ENCODE peak calls at places on chromosomes 12 and 14, in eight cellular contexts. J, M, I, H, G, F, E and S are unnamed samples.

GRCh38 chr12:114936148-114937099 is 252.4 kb upstream of the TBX3 start:
- DNase-seq in J (peak), M (peak), I (no peak), H (no peak), G (no peak), F (peak), E (no peak), S (no peak)

GRCh38 chr12:51868821-51869489 is 18.9 kb upstream of the ANKRD33 start:
- DNase-seq in J (no peak), M (peak), I (peak), H (no peak), G (peak), F (peak), E (no peak), S (no peak)

GRCh38 chr14:31106768-31107167 is 80.6 kb upstream of the STRN3 start:
- DNase-seq in J (peak), M (no peak), I (no peak), H (no peak), G (no peak), F (no peak), E (no peak), S (no peak)

GRCh38 chr12:32301216-32301615 is 98.1 kb upstream of the FGD4 start:
- DNase-seq in J (no peak), M (peak), I (no peak), H (no peak), G (no peak), F (no peak), E (no peak), S (no peak)

GRCh38 chr12:105240233-105240632 is 4.3 kb upstream of the APPL2 start:
- DNase-seq in J (no peak), M (no peak), I (no peak), H (no peak), G (no peak), F (no peak), E (no peak), S (no peak)

GRCh38 chr12:51421266-51421884 is 3.3 kb upstream of the SLC4A8 start:
- DNase-seq in J (peak), M (peak), I (peak), H (peak), G (peak), F (peak), E (peak), S (no peak)

GRCh38 chr12:95994476-95994875 is 1.7 kb downstream of the HAL start:
- DNase-seq in J (no peak), M (no peak), I (no peak), H (no peak), G (no peak), F (peak), E (no peak), S (no peak)

GRCh38 chr14:105086833-105087307 is 21.6 kb upstream of the GPR132 start:
- DNase-seq in J (peak), M (peak), I (peak), H (no peak), G (peak), F (peak), E (peak), S (no peak)

GRCh38 chr14:94050231-94050880 is 24.2 kb downstream of the OTUB2 start:
- DNase-seq in J (no peak), M (no peak), I (no peak), H (no peak), G (no peak), F (no peak), E (peak), S (no peak)

GRCh38 chr12:50614167-50614762 is 109.5 kb downstream of the DIP2B start:
- DNase-seq in J (peak), M (peak), I (peak), H (no peak), G (peak), F (peak), E (no peak), S (no peak)

GRCh38 chr12:54984602-54985376 is at the start of gene TESPA1:
- DNase-seq in J (no peak), M (no peak), I (no peak), H (no peak), G (peak), F (no peak), E (peak), S (no peak)

GRCh38 chr14:67077914-67078313 is 111.3 kb upstream of the GARIN2 start:
- DNase-seq in J (no peak), M (no peak), I (no peak), H (no peak), G (no peak), F (no peak), E (no peak), S (no peak)

GRCh38 chr12:34625116-34625515 is 602.8 kb downstream of the ALG10 start:
- DNase-seq in J (no peak), M (no peak), I (peak), H (no peak), G (peak), F (no peak), E (no peak), S (no peak)

GRCh38 chr12:79883216-79883615 is 51.7 kb downstream of the PPP1R12A start:
- DNase-seq in J (peak), M (peak), I (no peak), H (no peak), G (no peak), F (no peak), E (no peak), S (no peak)

GRCh38 chr12:62519043-62519442 is 52.4 kb downstream of the MON2 start:
- DNase-seq in J (no peak), M (no peak), I (no peak), H (no peak), G (no peak), F (no peak), E (no peak), S (no peak)

GRCh38 chr12:11881835-11882234 is 188.9 kb upstream of the BCL2L14 start:
- DNase-seq in J (no peak), M (no peak), I (no peak), H (no peak), G (no peak), F (no peak), E (no peak), S (no peak)

GRCh38 chr14:101554991-101555668 is 6.2 kb upstream of the DIO3 start:
- DNase-seq in J (no peak), M (no peak), I (no peak), H (no peak), G (no peak), F (no peak), E (no peak), S (no peak)

GRCh38 chr12:107884769-107885694 is 110.5 kb downstream of the ASCL4 start:
- DNase-seq in J (peak), M (peak), I (peak), H (no peak), G (peak), F (peak), E (peak), S (peak)

GRCh38 chr14:90061849-90062794 is at the start of gene KCNK13:
- DNase-seq in J (no peak), M (peak), I (peak), H (no peak), G (peak), F (peak), E (no peak), S (no peak)

GRCh38 chr14:24965934-24966593 is 83.9 kb downstream of the STXBP6 start:
- DNase-seq in J (peak), M (peak), I (no peak), H (peak), G (peak), F (no peak), E (peak), S (peak)

GRCh38 chr12:89230376-89231101 is 121.8 kb downstream of the DUSP6 start:
- DNase-seq in J (no peak), M (peak), I (no peak), H (no peak), G (no peak), F (no peak), E (no peak), S (no peak)

GRCh38 chr12:22543246-22544037 is 900 bp downstream of the C2CD5 start:
- DNase-seq in J (peak), M (no peak), I (peak), H (no peak), G (peak), F (no peak), E (peak), S (no peak)

GRCh38 chr12:123900898-123901376 is 71.7 kb downstream of the CCDC92 start:
- DNase-seq in J (peak), M (no peak), I (peak), H (no peak), G (no peak), F (peak), E (no peak), S (no peak)

GRCh38 chr12:108525681-108526080 is 10.6 kb downstream of the FICD start:
- DNase-seq in J (peak), M (peak), I (no peak), H (no peak), G (no peak), F (no peak), E (no peak), S (no peak)

GRCh38 chr12:64931981-64932380 is 107.5 kb downstream of the TBC1D30 start:
- DNase-seq in J (no peak), M (no peak), I (no peak), H (no peak), G (no peak), F (no peak), E (no peak), S (no peak)

GRCh38 chr12:2456122-2456812 is 338.5 kb upstream of the FKBP4 start:
- DNase-seq in J (no peak), M (no peak), I (no peak), H (no peak), G (no peak), F (peak), E (no peak), S (no peak)

GRCh38 chr14:82510007-82510406 is 976.4 kb upstream of the SEL1L start:
- DNase-seq in J (no peak), M (no peak), I (peak), H (no peak), G (no peak), F (no peak), E (no peak), S (no peak)

GRCh38 chr12:126558810-126559209 is 1493.6 kb downstream of the AACS start:
- DNase-seq in J (no peak), M (no peak), I (no peak), H (no peak), G (no peak), F (no peak), E (no peak), S (no peak)

GRCh38 chr12:15274561-15274967 is 47.7 kb upstream of the PTPRO start:
- DNase-seq in J (no peak), M (no peak), I (no peak), H (no peak), G (no peak), F (no peak), E (no peak), S (no peak)

GRCh38 chr14:74655597-74656389 is 43.8 kb upstream of the LTBP2 start:
- DNase-seq in J (peak), M (peak), I (no peak), H (peak), G (no peak), F (no peak), E (no peak), S (peak)

GRCh38 chr12:70332236-70332635 is 33.9 kb upstream of the KCNMB4 start:
- DNase-seq in J (no peak), M (no peak), I (peak), H (no peak), G (no peak), F (no peak), E (no peak), S (no peak)

GRCh38 chr14:55942101-55942645 is 176.0 kb upstream of the PELI2 start:
- DNase-seq in J (no peak), M (no peak), I (no peak), H (no peak), G (no peak), F (no peak), E (no peak), S (no peak)

GRCh38 chr12:95553202-95553943 is 2.1 kb upstream of the USP44 start:
- DNase-seq in J (no peak), M (no peak), I (no peak), H (no peak), G (no peak), F (no peak), E (no peak), S (no peak)

GRCh38 chr14:33986804-33987203 is 35.9 kb upstream of the EGLN3 start:
- DNase-seq in J (peak), M (peak), I (peak), H (peak), G (no peak), F (no peak), E (no peak), S (peak)

GRCh38 chr12:45259732-45260480 is 44.0 kb downstream of the ANO6 start:
- DNase-seq in J (peak), M (peak), I (no peak), H (no peak), G (no peak), F (no peak), E (no peak), S (peak)

GRCh38 chr12:71000255-71000654 is 79.7 kb upstream of the PTPRR start:
- DNase-seq in J (no peak), M (no peak), I (no peak), H (no peak), G (no peak), F (no peak), E (no peak), S (no peak)

GRCh38 chr14:32211068-32211404 is 8.0 kb upstream of the RNU6-8 start:
- DNase-seq in J (no peak), M (no peak), I (no peak), H (no peak), G (no peak), F (no peak), E (no peak), S (no peak)

GRCh38 chr14:97262336-97262735 is 465.2 kb downstream of the VRK1 start:
- DNase-seq in J (no peak), M (no peak), I (no peak), H (no peak), G (no peak), F (no peak), E (no peak), S (no peak)

GRCh38 chr14:36738269-36738668 is 76.6 kb downstream of the PAX9 start:
- DNase-seq in J (no peak), M (no peak), I (no peak), H (no peak), G (no peak), F (no peak), E (no peak), S (no peak)

DNA sequence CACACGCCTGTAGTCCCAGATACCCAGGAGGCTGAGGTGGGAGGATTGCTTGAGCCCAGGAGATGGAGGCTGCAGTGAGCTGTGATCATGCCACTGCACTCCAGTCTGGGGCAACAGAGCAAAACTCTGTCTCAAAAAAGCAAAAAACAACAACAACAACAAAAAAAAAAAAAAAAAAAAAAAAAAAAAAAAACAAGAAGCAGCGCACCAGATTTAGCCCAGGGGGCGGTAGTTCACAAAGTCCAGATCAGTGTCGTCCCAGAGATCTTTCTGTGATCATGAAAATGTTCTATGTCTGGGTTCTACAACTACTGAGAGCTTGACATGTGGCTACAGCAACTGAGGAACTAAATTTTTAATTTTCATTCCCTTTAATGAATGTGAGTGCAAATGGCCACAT is 27.4 kb downstream of the OAS2 start:
- DNase-seq in J (no peak), M (no peak), I (peak), H (no peak), G (peak), F (peak), E (no peak), S (no peak)
- H3K4me3 ChIP-seq in J (no peak), M (no peak), I (no peak), H (no peak), G (no peak), F (no peak), E (no peak), S (no peak)

DNA sequence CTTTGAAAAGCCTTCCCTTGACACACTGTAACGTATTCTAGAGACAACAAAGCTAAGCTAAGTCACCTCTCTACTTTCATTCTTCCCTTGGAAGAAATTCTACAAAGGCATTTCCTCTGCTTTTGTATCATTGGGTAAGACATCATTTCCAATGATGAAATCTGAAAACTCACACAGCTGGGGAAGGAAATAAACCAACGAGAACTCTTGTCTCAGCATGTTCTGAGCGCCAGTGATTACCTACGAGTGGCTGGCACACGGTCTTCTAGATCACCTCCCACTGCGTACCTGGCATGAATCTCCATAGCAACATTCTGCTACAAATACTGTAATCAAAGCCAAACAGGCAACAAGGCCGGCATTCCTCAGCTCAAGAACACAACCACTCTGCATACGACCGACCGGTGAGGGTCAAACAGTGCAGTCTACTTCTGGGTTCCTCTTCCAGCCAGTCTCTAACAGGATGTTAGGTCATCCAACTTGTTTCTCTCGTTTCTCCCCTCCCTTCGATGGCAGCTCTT is 7.6 kb downstream of the VPS37B start:
- DNase-seq in J (peak), M (peak), I (peak), H (no peak), G (peak), F (peak), E (no peak), S (no peak)
- H3K4me3 ChIP-seq in J (peak), M (no peak), I (no peak), H (no peak), G (peak), F (no peak), E (peak), S (peak)

DNA sequence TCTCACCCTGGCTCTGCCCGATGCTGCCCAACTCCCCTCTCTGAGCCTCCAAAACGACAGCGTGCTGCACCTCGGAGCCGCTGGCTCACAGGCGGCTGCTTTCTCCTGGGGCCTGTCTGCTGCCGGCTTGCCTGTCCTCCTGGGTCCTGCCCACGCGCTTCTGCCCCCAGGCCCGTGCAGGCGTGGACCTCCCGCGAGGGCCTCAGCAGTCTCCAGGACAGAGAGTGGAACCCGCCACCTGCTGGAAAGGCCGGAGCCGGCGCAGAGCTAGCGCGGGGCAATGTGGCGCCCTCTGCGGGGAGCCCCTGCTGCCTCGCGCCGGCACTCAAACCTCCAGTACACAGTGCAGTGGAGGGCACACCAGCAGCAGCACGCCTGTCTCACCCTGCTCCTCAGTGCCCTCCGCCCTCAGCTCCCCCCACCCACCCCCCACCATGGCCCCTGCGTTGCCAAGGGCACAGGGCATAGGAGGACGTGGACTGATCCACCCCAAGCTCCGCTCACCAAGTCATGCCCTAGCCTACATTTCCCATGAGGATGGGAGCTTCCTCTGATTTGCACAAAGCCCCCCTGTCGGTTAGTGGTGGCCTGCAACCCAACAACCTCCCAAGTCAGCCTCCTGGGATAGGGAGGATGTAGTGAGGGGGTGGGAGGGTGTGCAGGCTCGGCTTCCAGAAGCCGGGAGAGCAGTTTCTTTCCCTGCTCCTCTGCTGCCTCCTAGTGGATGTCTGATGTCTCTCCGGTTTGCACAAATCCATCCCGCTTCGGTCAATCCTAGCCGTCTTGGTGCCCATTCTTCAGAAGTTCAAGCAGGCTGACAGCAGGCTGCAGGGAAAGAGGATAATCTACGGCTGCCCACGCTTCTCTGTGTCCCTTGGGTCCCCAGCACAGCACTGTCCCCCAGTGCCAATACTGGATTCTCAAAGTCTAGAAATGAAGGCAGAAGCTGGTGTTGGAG is 25.2 kb downstream of the KRT8 start:
- DNase-seq in J (peak), M (peak), I (peak), H (no peak), G (peak), F (peak), E (peak), S (peak)
- H3K4me3 ChIP-seq in J (no peak), M (no peak), I (peak), H (no peak), G (peak), F (no peak), E (peak), S (no peak)

GRCh38 chr14:99758121-99758871 is 34.9 kb upstream of the EML1 start:
- DNase-seq in J (peak), M (peak), I (peak), H (peak), G (no peak), F (peak), E (no peak), S (peak)
- H3K4me3 ChIP-seq in J (peak), M (no peak), I (no peak), H (no peak), G (no peak), F (no peak), E (no peak), S (no peak)

GRCh38 chr12:116590561-116590960 is 31.4 kb downstream of the MAP1LC3B2 start:
- DNase-seq in J (no peak), M (no peak), I (no peak), H (no peak), G (no peak), F (no peak), E (no peak), S (no peak)
- H3K4me3 ChIP-seq in J (no peak), M (no peak), I (no peak), H (no peak), G (no peak), F (no peak), E (no peak), S (no peak)

GRCh38 chr12:131192951-131193350 is 239.2 kb downstream of the ADGRD1 start:
- DNase-seq in J (no peak), M (no peak), I (no peak), H (no peak), G (no peak), F (no peak), E (no peak), S (no peak)
- H3K4me3 ChIP-seq in J (no peak), M (no peak), I (no peak), H (no peak), G (no peak), F (no peak), E (no peak), S (no peak)